ENCODE peak calls at places on chromosomes 5 and 9, in seven cellular contexts. One of them, this sample, is unnamed.

GRCh38 chr9:13665418-13666066 is 386.1 kb upstream of the MPDZ start:
- DNase-seq in WERI-Rb-1: no peak
- DNase-seq in activated B cell treated with CpG ODN at 0.5 μM for 24 hours: no peak
- DNase-seq in MM.1S: peak; percentile 23
- DNase-seq in CD8-positive, alpha-beta T cell: no peak
- DNase-seq in GM12865: peak; percentile 6
- DNase-seq in cardiac fibroblast: peak; percentile 59
- DNase-seq in this sample: no peak

GRCh38 chr5:64930672-64931318 is 162.1 kb downstream of the CWC27 start:
- DNase-seq in GM12865: no peak
- DNase-seq in CD8-positive, alpha-beta T cell: no peak
- DNase-seq in cardiac fibroblast: no peak
- DNase-seq in MM.1S: no peak
- DNase-seq in activated B cell treated with CpG ODN at 0.5 μM for 24 hours: no peak
- DNase-seq in WERI-Rb-1: no peak
- DNase-seq in this sample: no peak

GRCh38 chr5:181052526-181052927 is 12.5 kb downstream of the BTNL9 start:
- DNase-seq in CD8-positive, alpha-beta T cell: no peak
- DNase-seq in GM12865: peak; percentile 65
- DNase-seq in MM.1S: no peak
- DNase-seq in WERI-Rb-1: no peak
- DNase-seq in cardiac fibroblast: no peak
- DNase-seq in activated B cell treated with CpG ODN at 0.5 μM for 24 hours: peak; percentile 33
- DNase-seq in this sample: no peak

GRCh38 chr5:122126177-122126701 is 3.1 kb upstream of the ZNF474 start:
- DNase-seq in MM.1S: no peak
- DNase-seq in GM12865: no peak
- DNase-seq in cardiac fibroblast: no peak
- DNase-seq in WERI-Rb-1: no peak
- DNase-seq in CD8-positive, alpha-beta T cell: no peak
- DNase-seq in activated B cell treated with CpG ODN at 0.5 μM for 24 hours: no peak
- DNase-seq in this sample: no peak

GRCh38 chr9:94168203-94169000 is 84.1 kb downstream of the PTPDC1 start:
- DNase-seq in GM12865: no peak
- DNase-seq in WERI-Rb-1: no peak
- DNase-seq in activated B cell treated with CpG ODN at 0.5 μM for 24 hours: no peak
- DNase-seq in MM.1S: no peak
- DNase-seq in CD8-positive, alpha-beta T cell: no peak
- DNase-seq in cardiac fibroblast: peak; percentile 57
- DNase-seq in this sample: no peak

GRCh38 chr9:134044944-134045343 is 19.7 kb downstream of the BRD3OS start:
- DNase-seq in CD8-positive, alpha-beta T cell: no peak
- DNase-seq in WERI-Rb-1: no peak
- DNase-seq in activated B cell treated with CpG ODN at 0.5 μM for 24 hours: no peak
- DNase-seq in MM.1S: no peak
- DNase-seq in GM12865: no peak
- DNase-seq in cardiac fibroblast: no peak
- DNase-seq in this sample: no peak

GRCh38 chr5:143882520-143882919 is 70.6 kb downstream of the HMHB1 start:
- DNase-seq in activated B cell treated with CpG ODN at 0.5 μM for 24 hours: no peak
- DNase-seq in cardiac fibroblast: peak; percentile 39
- DNase-seq in CD8-positive, alpha-beta T cell: no peak
- DNase-seq in GM12865: no peak
- DNase-seq in MM.1S: no peak
- DNase-seq in WERI-Rb-1: no peak
- DNase-seq in this sample: no peak

GRCh38 chr9:82410306-82410705 is 421.7 kb downstream of the SPATA31D1 start:
- DNase-seq in MM.1S: peak; percentile 56
- DNase-seq in cardiac fibroblast: peak; percentile 24
- DNase-seq in GM12865: peak; percentile 65
- DNase-seq in CD8-positive, alpha-beta T cell: no peak
- DNase-seq in WERI-Rb-1: no peak
- DNase-seq in activated B cell treated with CpG ODN at 0.5 μM for 24 hours: no peak
- DNase-seq in this sample: no peak

GRCh38 chr5:42974546-42974945 is 65.6 kb downstream of the ANXA2R start:
- DNase-seq in cardiac fibroblast: no peak
- DNase-seq in GM12865: no peak
- DNase-seq in WERI-Rb-1: no peak
- DNase-seq in MM.1S: no peak
- DNase-seq in activated B cell treated with CpG ODN at 0.5 μM for 24 hours: no peak
- DNase-seq in CD8-positive, alpha-beta T cell: no peak
- DNase-seq in this sample: no peak

GRCh38 chr5:158135682-158136176 is 276.8 kb upstream of the CLINT1 start:
- DNase-seq in GM12865: no peak
- DNase-seq in activated B cell treated with CpG ODN at 0.5 μM for 24 hours: no peak
- DNase-seq in cardiac fibroblast: no peak
- DNase-seq in MM.1S: no peak
- DNase-seq in CD8-positive, alpha-beta T cell: no peak
- DNase-seq in WERI-Rb-1: peak; percentile 40
- DNase-seq in this sample: no peak

GRCh38 chr9:75378036-75378435 is 289.7 kb downstream of the OSTF1 start:
- DNase-seq in cardiac fibroblast: no peak
- DNase-seq in CD8-positive, alpha-beta T cell: no peak
- DNase-seq in MM.1S: no peak
- DNase-seq in WERI-Rb-1: peak; percentile 72
- DNase-seq in GM12865: no peak
- DNase-seq in activated B cell treated with CpG ODN at 0.5 μM for 24 hours: no peak
- DNase-seq in this sample: no peak

GRCh38 chr9:100082786-100083185 is 16.0 kb downstream of the ERP44 start:
- DNase-seq in GM12865: no peak
- DNase-seq in CD8-positive, alpha-beta T cell: no peak
- DNase-seq in cardiac fibroblast: peak; percentile 63
- DNase-seq in activated B cell treated with CpG ODN at 0.5 μM for 24 hours: no peak
- DNase-seq in WERI-Rb-1: no peak
- DNase-seq in MM.1S: no peak
- DNase-seq in this sample: no peak

GRCh38 chr9:131467214-131467935 is 35.3 kb upstream of the POMT1 start:
- DNase-seq in activated B cell treated with CpG ODN at 0.5 μM for 24 hours: no peak
- DNase-seq in WERI-Rb-1: no peak
- DNase-seq in GM12865: no peak
- DNase-seq in CD8-positive, alpha-beta T cell: no peak
- DNase-seq in cardiac fibroblast: no peak
- DNase-seq in MM.1S: no peak
- DNase-seq in this sample: no peak

DNA sequence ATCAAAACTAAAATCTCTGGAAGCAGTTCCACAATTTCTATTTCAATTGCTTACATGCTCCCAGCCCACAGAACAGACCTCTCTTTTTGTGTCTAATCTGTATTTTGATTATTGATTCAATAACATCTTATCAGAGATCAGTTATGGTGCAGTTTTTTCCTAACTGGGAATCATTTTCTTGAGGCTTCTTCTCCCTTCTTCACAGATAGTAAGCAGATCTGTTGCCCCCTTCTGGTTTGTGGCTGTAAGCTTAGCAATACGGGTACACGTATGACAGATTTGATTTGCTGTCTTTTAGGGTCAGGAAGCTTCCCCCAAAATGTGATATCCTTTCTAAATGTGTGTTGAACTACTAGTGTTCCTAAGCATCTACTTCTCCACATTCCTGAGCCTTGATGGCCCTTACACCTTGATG is 39.4 kb downstream of the MRPS27 start:
- DNase-seq in CD8-positive, alpha-beta T cell: no peak
- DNase-seq in GM12865: no peak
- DNase-seq in MM.1S: no peak
- DNase-seq in cardiac fibroblast: peak; percentile 77
- DNase-seq in activated B cell treated with CpG ODN at 0.5 μM for 24 hours: no peak
- DNase-seq in WERI-Rb-1: peak; percentile 56
- DNase-seq in this sample: no peak
- TF ChIP-seq CTCF in CD8-positive, alpha-beta T cell: no peak
- TF ChIP-seq CTCF in GM12865: peak; percentile 13
- TF ChIP-seq CTCF in MM.1S: peak; percentile 25
- TF ChIP-seq CTCF in cardiac fibroblast: peak; percentile 67
- TF ChIP-seq CTCF in activated B cell treated with CpG ODN at 0.5 μM for 24 hours: no peak
- TF ChIP-seq CTCF in WERI-Rb-1: peak; percentile 66
- TF ChIP-seq CTCF in this sample: peak; percentile 8

GRCh38 chr5:82334856-82335255 is 56.7 kb upstream of the RPS23 start:
- DNase-seq in cardiac fibroblast: peak; percentile 78
- DNase-seq in activated B cell treated with CpG ODN at 0.5 μM for 24 hours: no peak
- DNase-seq in MM.1S: no peak
- DNase-seq in WERI-Rb-1: no peak
- DNase-seq in CD8-positive, alpha-beta T cell: no peak
- DNase-seq in GM12865: no peak
- DNase-seq in this sample: no peak
- TF ChIP-seq CTCF in cardiac fibroblast: no peak
- TF ChIP-seq CTCF in activated B cell treated with CpG ODN at 0.5 μM for 24 hours: no peak
- TF ChIP-seq CTCF in MM.1S: no peak
- TF ChIP-seq CTCF in WERI-Rb-1: no peak
- TF ChIP-seq CTCF in CD8-positive, alpha-beta T cell: no peak
- TF ChIP-seq CTCF in GM12865: no peak
- TF ChIP-seq CTCF in this sample: no peak

GRCh38 chr5:118295045-118295444 is 693.3 kb downstream of the DTWD2 start:
- DNase-seq in CD8-positive, alpha-beta T cell: no peak
- DNase-seq in cardiac fibroblast: no peak
- DNase-seq in MM.1S: no peak
- DNase-seq in WERI-Rb-1: no peak
- DNase-seq in activated B cell treated with CpG ODN at 0.5 μM for 24 hours: no peak
- DNase-seq in GM12865: no peak
- DNase-seq in this sample: no peak

GRCh38 chr5:118290204-118290603 is 698.1 kb downstream of the DTWD2 start:
- DNase-seq in CD8-positive, alpha-beta T cell: no peak
- DNase-seq in MM.1S: no peak
- DNase-seq in cardiac fibroblast: no peak
- DNase-seq in WERI-Rb-1: no peak
- DNase-seq in activated B cell treated with CpG ODN at 0.5 μM for 24 hours: no peak
- DNase-seq in GM12865: no peak
- DNase-seq in this sample: no peak

GRCh38 chr5:118293378-118293777 is 695.0 kb downstream of the DTWD2 start:
- DNase-seq in activated B cell treated with CpG ODN at 0.5 μM for 24 hours: no peak
- DNase-seq in MM.1S: no peak
- DNase-seq in WERI-Rb-1: no peak
- DNase-seq in GM12865: no peak
- DNase-seq in CD8-positive, alpha-beta T cell: no peak
- DNase-seq in cardiac fibroblast: no peak
- DNase-seq in this sample: no peak
- TF ChIP-seq CTCF in activated B cell treated with CpG ODN at 0.5 μM for 24 hours: no peak
- TF ChIP-seq CTCF in MM.1S: no peak
- TF ChIP-seq CTCF in WERI-Rb-1: no peak
- TF ChIP-seq CTCF in GM12865: no peak
- TF ChIP-seq CTCF in CD8-positive, alpha-beta T cell: no peak
- TF ChIP-seq CTCF in cardiac fibroblast: no peak
- TF ChIP-seq CTCF in this sample: no peak

DNA sequence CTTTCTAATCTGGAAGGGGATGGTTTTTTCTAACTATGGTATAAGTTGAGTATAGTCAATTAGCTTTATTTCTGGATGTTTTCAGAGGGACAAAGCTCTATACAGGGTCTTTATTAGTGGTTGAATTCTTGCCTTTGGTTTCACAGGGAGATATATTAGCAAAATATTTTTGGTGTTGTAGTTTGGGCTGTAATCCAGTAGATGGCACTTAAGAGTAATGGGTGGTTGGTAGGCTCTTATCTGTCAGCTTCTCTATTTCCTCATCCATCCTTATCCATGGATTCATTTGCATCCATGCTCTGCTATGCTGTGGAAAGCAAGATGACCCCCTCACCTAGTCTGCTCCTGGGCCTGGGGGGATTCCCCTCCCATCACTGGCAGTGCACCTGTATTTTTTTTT is 363.6 kb upstream of the CYLC2 start:
- DNase-seq in CD8-positive, alpha-beta T cell: no peak
- DNase-seq in activated B cell treated with CpG ODN at 0.5 μM for 24 hours: no peak
- DNase-seq in GM12865: peak; percentile 31
- DNase-seq in WERI-Rb-1: no peak
- DNase-seq in cardiac fibroblast: peak; percentile 26
- DNase-seq in MM.1S: peak; percentile 40
- DNase-seq in this sample: no peak
- TF ChIP-seq CTCF in CD8-positive, alpha-beta T cell: no peak
- TF ChIP-seq CTCF in activated B cell treated with CpG ODN at 0.5 μM for 24 hours: no peak
- TF ChIP-seq CTCF in GM12865: peak; percentile 53
- TF ChIP-seq CTCF in WERI-Rb-1: peak; percentile 59
- TF ChIP-seq CTCF in cardiac fibroblast: peak; percentile 42
- TF ChIP-seq CTCF in MM.1S: peak; percentile 67
- TF ChIP-seq CTCF in this sample: no peak

DNA sequence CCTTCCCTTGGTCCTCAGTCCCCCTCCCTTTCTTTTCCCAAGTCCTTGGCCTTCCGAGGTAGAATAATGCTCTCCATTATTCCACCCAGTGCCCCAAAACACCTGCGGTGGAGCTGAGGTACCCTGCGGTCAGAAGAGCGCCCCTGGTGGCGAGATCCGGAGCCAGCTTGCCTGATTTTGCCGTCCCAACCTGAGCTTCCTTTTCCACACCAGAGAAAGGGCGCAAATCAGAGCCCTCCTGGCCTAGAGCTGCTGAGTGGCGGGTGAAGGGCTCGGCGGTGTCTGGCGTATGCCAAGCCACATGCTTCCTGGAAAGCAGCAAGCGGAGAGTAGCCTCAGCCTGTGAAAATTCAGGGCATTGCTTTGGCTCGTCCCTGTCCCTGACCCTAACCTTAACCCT is 21.1 kb upstream of the CARTPT start:
- DNase-seq in GM12865: no peak
- DNase-seq in cardiac fibroblast: no peak
- DNase-seq in CD8-positive, alpha-beta T cell: no peak
- DNase-seq in MM.1S: no peak
- DNase-seq in WERI-Rb-1: no peak
- DNase-seq in activated B cell treated with CpG ODN at 0.5 μM for 24 hours: no peak
- DNase-seq in this sample: no peak
- TF ChIP-seq CTCF in GM12865: peak; percentile 35
- TF ChIP-seq CTCF in cardiac fibroblast: peak; percentile 58
- TF ChIP-seq CTCF in CD8-positive, alpha-beta T cell: no peak
- TF ChIP-seq CTCF in MM.1S: no peak
- TF ChIP-seq CTCF in WERI-Rb-1: peak; percentile 39
- TF ChIP-seq CTCF in activated B cell treated with CpG ODN at 0.5 μM for 24 hours: no peak
- TF ChIP-seq CTCF in this sample: no peak

GRCh38 chr5:139037732-139038131 is 160.4 kb downstream of the SIL1 start:
- DNase-seq in MM.1S: no peak
- DNase-seq in activated B cell treated with CpG ODN at 0.5 μM for 24 hours: no peak
- DNase-seq in cardiac fibroblast: peak; percentile 10
- DNase-seq in GM12865: no peak
- DNase-seq in WERI-Rb-1: no peak
- DNase-seq in CD8-positive, alpha-beta T cell: no peak
- DNase-seq in this sample: no peak

GRCh38 chr5:139043127-139043905 is 154.9 kb downstream of the SIL1 start:
- DNase-seq in CD8-positive, alpha-beta T cell: no peak
- DNase-seq in GM12865: no peak
- DNase-seq in activated B cell treated with CpG ODN at 0.5 μM for 24 hours: no peak
- DNase-seq in cardiac fibroblast: no peak
- DNase-seq in MM.1S: no peak
- DNase-seq in WERI-Rb-1: no peak
- DNase-seq in this sample: no peak

GRCh38 chr5:139038618-139039305 is 159.4 kb downstream of the SIL1 start:
- DNase-seq in activated B cell treated with CpG ODN at 0.5 μM for 24 hours: no peak
- DNase-seq in CD8-positive, alpha-beta T cell: no peak
- DNase-seq in cardiac fibroblast: no peak
- DNase-seq in MM.1S: no peak
- DNase-seq in GM12865: no peak
- DNase-seq in WERI-Rb-1: peak; percentile 40
- DNase-seq in this sample: no peak
- TF ChIP-seq CTCF in activated B cell treated with CpG ODN at 0.5 μM for 24 hours: no peak
- TF ChIP-seq CTCF in CD8-positive, alpha-beta T cell: no peak
- TF ChIP-seq CTCF in cardiac fibroblast: peak; percentile 21
- TF ChIP-seq CTCF in MM.1S: no peak
- TF ChIP-seq CTCF in GM12865: no peak
- TF ChIP-seq CTCF in WERI-Rb-1: peak; percentile 78
- TF ChIP-seq CTCF in this sample: no peak

DNA sequence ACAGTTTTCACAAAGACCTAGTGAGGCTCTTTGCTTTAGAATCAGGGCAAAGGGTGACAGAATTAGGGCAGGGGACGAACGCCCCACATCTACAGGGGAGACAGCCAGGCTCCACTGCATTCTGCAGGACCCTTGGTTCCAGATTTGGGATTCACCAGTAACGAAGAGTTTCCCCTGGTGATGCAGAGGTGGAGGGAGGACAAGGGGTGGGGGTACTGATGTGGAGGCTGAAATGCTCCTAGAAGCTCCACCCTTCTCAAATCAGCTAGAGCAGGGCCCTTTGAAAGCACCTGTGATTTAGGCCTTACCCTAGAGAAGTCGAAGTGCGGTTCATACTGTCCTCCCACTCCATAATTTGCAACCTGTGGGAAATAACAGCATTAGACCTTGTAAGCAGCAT is 29.1 kb downstream of the P4HA2 start:
- DNase-seq in CD8-positive, alpha-beta T cell: no peak
- DNase-seq in cardiac fibroblast: no peak
- DNase-seq in GM12865: no peak
- DNase-seq in MM.1S: no peak
- DNase-seq in activated B cell treated with CpG ODN at 0.5 μM for 24 hours: no peak
- DNase-seq in WERI-Rb-1: no peak
- DNase-seq in this sample: no peak
- TF ChIP-seq CTCF in CD8-positive, alpha-beta T cell: no peak
- TF ChIP-seq CTCF in cardiac fibroblast: no peak
- TF ChIP-seq CTCF in GM12865: no peak
- TF ChIP-seq CTCF in MM.1S: no peak
- TF ChIP-seq CTCF in activated B cell treated with CpG ODN at 0.5 μM for 24 hours: no peak
- TF ChIP-seq CTCF in WERI-Rb-1: no peak
- TF ChIP-seq CTCF in this sample: no peak

This sample was measured in natural killer cell.